ENCODE peak calls at places on chromosomes 5 and 9, in nine cellular contexts. Y is neuronal stem cell; K is right cardiac atrium; A is endothelial cell of umbilical vein; M is fibroblast of lung; R is pancreas; J is IMR-90; U is gastrocnemius medialis; H is CD8-positive, alpha-beta T cell. L is an unnamed sample. For H3K27me3, H3K4me1 and H3K9me3, the result is how much of the 10 kb centered on the place peaks cover.

GRCh38 chr5:36041537-36041845 is 25.2 kb downstream of the UGT3A2 start:
- DNase-seq in Y (no peak), K (no peak), A (no peak), M (no peak), R (no peak), J (no peak), U (no peak), H (no peak), L (no peak)

GRCh38 chr9:130275156-130275555 is 9.6 kb downstream of the HMCN2 start:
- DNase-seq in Y (no peak), K (no peak), A (no peak), M (no peak), R (no peak), J (no peak), U (no peak), H (no peak), L (no peak)

GRCh38 chr5:109281136-109281690 is 128.6 kb downstream of the PJA2 start:
- DNase-seq in Y (no peak), K (no peak), A (no peak), M (no peak), R (no peak), J (no peak), U (no peak), H (no peak), L (no peak)

GRCh38 chr5:99032234-99033013 is 103.6 kb upstream of the CHD1 start:
- DNase-seq in Y (peak), K (peak), A (peak), M (peak), R (no peak), J (peak), U (peak), H (no peak), L (no peak)

GRCh38 chr5:142888469-142889085 is 118.4 kb downstream of the ARHGAP26 start:
- DNase-seq in Y (peak), K (no peak), A (peak), M (peak), R (no peak), J (peak), U (no peak), H (no peak), L (no peak)

GRCh38 chr9:70411141-70411929 is 3.1 kb downstream of the KLF9 start:
- DNase-seq in Y (no peak), K (peak), A (peak), M (peak), R (peak), J (peak), U (peak), H (peak), L (peak)

GRCh38 chr9:100534401-100534800 is 43.5 kb upstream of the CAVIN4 start:
- DNase-seq in Y (no peak), K (no peak), A (peak), M (no peak), R (no peak), J (no peak), U (no peak), H (no peak), L (no peak)

GRCh38 chr9:83081846-83082245 is 18.9 kb upstream of the RASEF start:
- DNase-seq in Y (no peak), K (no peak), A (no peak), M (no peak), R (no peak), J (no peak), U (no peak), H (no peak), L (no peak)

GRCh38 chr5:142053434-142054253 is 40.8 kb upstream of the GNPDA1 start:
- DNase-seq in Y (no peak), K (peak), A (peak), M (peak), R (no peak), J (peak), U (peak), H (no peak), L (no peak)

GRCh38 chr5:121890297-121890858 is 38.7 kb downstream of the FTMT start:
- DNase-seq in Y (no peak), K (no peak), A (no peak), M (no peak), R (no peak), J (no peak), U (no peak), H (no peak), L (no peak)

GRCh38 chr5:66171349-66172344 is 27.5 kb downstream of the SREK1 start:
- DNase-seq in Y (no peak), K (no peak), A (peak), M (peak), R (no peak), J (peak), U (no peak), H (peak), L (peak)

GRCh38 chr9:113715086-113715485 is 161.0 kb upstream of the ZNF618 start:
- DNase-seq in Y (no peak), K (no peak), A (no peak), M (peak), R (no peak), J (peak), U (no peak), H (no peak), L (no peak)

GRCh38 chr9:99044827-99045226 is 60.1 kb upstream of the TGFBR1 start:
- DNase-seq in Y (no peak), K (no peak), A (no peak), M (peak), R (no peak), J (peak), U (no peak), H (no peak), L (no peak)

GRCh38 chr9:7033611-7034010 is 275.8 kb downstream of the KDM4C start:
- DNase-seq in Y (no peak), K (no peak), A (no peak), M (no peak), R (no peak), J (no peak), U (no peak), H (no peak), L (no peak)

DNA sequence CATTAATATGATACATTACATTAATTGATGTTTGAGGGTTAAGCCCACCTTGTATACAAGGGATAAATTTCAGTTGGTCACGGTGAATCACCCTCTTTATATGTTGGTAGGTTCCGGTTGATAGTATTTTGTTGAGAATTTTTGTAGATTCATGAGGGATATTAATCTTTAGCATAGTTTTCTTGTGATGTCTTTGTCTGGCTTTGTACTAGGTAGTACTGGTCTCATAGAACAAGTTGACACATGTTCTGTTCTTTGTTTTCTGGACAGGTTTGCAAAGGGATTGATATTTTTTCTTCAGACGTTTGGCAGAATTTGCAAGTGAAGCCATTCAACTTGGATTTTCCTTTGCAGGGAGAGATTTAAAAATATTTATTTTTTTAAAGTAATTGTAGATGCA is 49.1 kb upstream of the CLK4 start:
- DNase-seq in Y (no peak), K (no peak), A (no peak), M (peak), R (no peak), J (no peak), U (no peak), H (no peak), L (no peak)
- H3K27me3 ChIP-seq in Y (under half), K (under half), A (under half), M (under half), R (under half), J (under half), U (under half), H (under half), L (under half)

GRCh38 chr5:68266457-68266856 is 50.9 kb downstream of the PIK3R1 start:
- DNase-seq in Y (no peak), K (no peak), A (no peak), M (no peak), R (no peak), J (no peak), U (no peak), H (no peak), L (no peak)
- H3K4me1 ChIP-seq in Y (under half), K (under half), A (under half), M (under half), R (under half), J (under half), U (half or more), H (half or more), L (half or more)

GRCh38 chr9:88775966-88776365 is 215.3 kb upstream of the S1PR3 start:
- DNase-seq in Y (no peak), K (no peak), A (no peak), M (no peak), R (no peak), J (no peak), U (no peak), H (no peak), L (no peak)

GRCh38 chr9:88775037-88775471 is 216.2 kb upstream of the S1PR3 start:
- DNase-seq in Y (no peak), K (peak), A (peak), M (peak), R (no peak), J (peak), U (peak), H (no peak), L (no peak)

GRCh38 chr9:88777498-88778312 is 213.6 kb upstream of the S1PR3 start:
- DNase-seq in Y (no peak), K (peak), A (peak), M (peak), R (no peak), J (peak), U (peak), H (no peak), L (no peak)

GRCh38 chr9:88775559-88775958 is 215.7 kb upstream of the S1PR3 start:
- DNase-seq in Y (no peak), K (no peak), A (peak), M (peak), R (no peak), J (peak), U (no peak), H (no peak), L (no peak)

GRCh38 chr9:88776717-88777497 is 214.4 kb upstream of the S1PR3 start:
- DNase-seq in Y (no peak), K (no peak), A (peak), M (peak), R (no peak), J (peak), U (no peak), H (no peak), L (no peak)
- H3K9me3 ChIP-seq in Y (under half), K (under half), A (under half), M (under half), R (under half), J (under half), U (under half), H (under half), L (under half)

DNA sequence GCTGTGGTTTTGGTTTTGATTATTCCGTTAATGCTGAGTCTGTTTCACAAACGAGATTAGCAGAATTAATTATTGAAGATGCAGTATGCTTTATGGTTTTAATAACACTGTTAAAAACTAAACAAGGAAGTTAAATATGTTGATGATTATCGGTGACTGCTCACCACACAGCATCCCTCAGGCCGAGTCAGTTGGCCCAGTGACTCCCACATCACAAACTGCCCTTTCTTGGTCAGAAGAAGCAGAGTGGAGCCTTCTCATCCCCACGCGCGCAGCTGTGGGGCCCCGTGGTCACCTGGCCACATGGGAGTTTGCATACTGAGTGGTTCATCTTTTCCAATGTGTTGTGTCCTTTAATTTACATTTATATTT is 111.5 kb upstream of the FCN2 start:
- DNase-seq in Y (no peak), K (no peak), A (no peak), M (no peak), R (no peak), J (no peak), U (no peak), H (no peak), L (no peak)
- H3K27me3 ChIP-seq in Y (under half), K (under half), A (under half), M (under half), R (under half), J (under half), U (under half), H (under half), L (under half)

GRCh38 chr5:172846677-172847076 is 12.6 kb downstream of the ERGIC1 start:
- DNase-seq in Y (no peak), K (no peak), A (peak), M (no peak), R (no peak), J (no peak), U (no peak), H (no peak), L (no peak)

GRCh38 chr5:172852490-172853354 is 18.7 kb downstream of the ERGIC1 start:
- DNase-seq in Y (no peak), K (peak), A (no peak), M (peak), R (no peak), J (peak), U (no peak), H (no peak), L (no peak)

GRCh38 chr5:172848419-172848818 is 14.4 kb downstream of the ERGIC1 start:
- DNase-seq in Y (no peak), K (no peak), A (no peak), M (no peak), R (no peak), J (no peak), U (no peak), H (no peak), L (no peak)

GRCh38 chr5:172850454-172850797 is 16.4 kb downstream of the ERGIC1 start:
- DNase-seq in Y (no peak), K (no peak), A (no peak), M (no peak), R (no peak), J (no peak), U (peak), H (no peak), L (no peak)

GRCh38 chr5:172849636-172850453 is 15.8 kb downstream of the ERGIC1 start:
- DNase-seq in Y (no peak), K (peak), A (no peak), M (peak), R (no peak), J (no peak), U (no peak), H (no peak), L (no peak)
- H3K4me1 ChIP-seq in Y (under half), K (under half), A (under half), M (under half), R (under half), J (under half), U (half or more), H (under half), L (under half)

L was measured in naive thymus-derived CD4-positive, alpha-beta T cell.